ENCODE peak calls at places on chromosome 11, in nine cellular contexts. S is tibial artery, D is H7, V is neuronal stem cell, X is upper lobe of left lung, N is thoracic aorta, H is stomach, B is ovary, Z is upper lobe of right lung. I is an unnamed sample. For H3K36me3, the result is how much of the 10 kb centered on the place peaks cover.

GRCh38 chr11:2581151-2581930 is 118.5 kb downstream of the KCNQ1OT1 start:
- DNase-seq in S (peak), D (peak), V (no peak), X (peak), N (no peak), H (peak), B (peak), Z (peak), I (no peak)

GRCh38 chr11:62340269-62340901 is 3.1 kb downstream of the ASRGL1 start:
- DNase-seq in S (peak), D (peak), V (peak), X (peak), N (no peak), H (peak), B (peak), Z (no peak), I (peak)

GRCh38 chr11:134237557-134237922 is 13.1 kb downstream of the VPS26B start:
- DNase-seq in S (no peak), D (no peak), V (no peak), X (no peak), N (no peak), H (no peak), B (no peak), Z (no peak), I (no peak)

GRCh38 chr11:1778141-1778911 is 14.6 kb upstream of the CTSD start:
- DNase-seq in S (no peak), D (peak), V (no peak), X (no peak), N (no peak), H (no peak), B (no peak), Z (peak), I (no peak)

GRCh38 chr11:1042626-1043562 is 6.4 kb upstream of the MUC6 start:
- DNase-seq in S (no peak), D (peak), V (no peak), X (no peak), N (no peak), H (no peak), B (peak), Z (peak), I (no peak)

GRCh38 chr11:14927146-14927545 is 35.1 kb upstream of the CYP2R1 start:
- DNase-seq in S (no peak), D (no peak), V (no peak), X (no peak), N (no peak), H (no peak), B (no peak), Z (no peak), I (no peak)

GRCh38 chr11:2296913-2297622 is 4.7 kb downstream of the C11orf21 start:
- DNase-seq in S (no peak), D (no peak), V (no peak), X (peak), N (no peak), H (peak), B (peak), Z (peak), I (peak)

GRCh38 chr11:133249530-133249929 is 282.8 kb downstream of the OPCML start:
- DNase-seq in S (no peak), D (no peak), V (no peak), X (no peak), N (no peak), H (no peak), B (no peak), Z (no peak), I (no peak)

GRCh38 chr11:73184953-73185671 is 33.0 kb upstream of the P2RY2 start:
- DNase-seq in S (peak), D (peak), V (peak), X (peak), N (no peak), H (peak), B (peak), Z (peak), I (peak)

GRCh38 chr11:86014221-86014620 is 54.7 kb downstream of the PICALM start:
- DNase-seq in S (no peak), D (no peak), V (no peak), X (no peak), N (no peak), H (no peak), B (no peak), Z (no peak), I (no peak)
- H3K36me3 ChIP-seq in S (under half), D (under half), V (under half), X (half or more), N (under half), H (half or more), B (under half), Z (half or more), I (under half)

GRCh38 chr11:106076923-106077608 is at the start of gene KBTBD3:
- DNase-seq in S (peak), D (peak), V (peak), X (peak), N (peak), H (peak), B (peak), Z (peak), I (peak)

GRCh38 chr11:106077609-106078517 is at the start of gene AASDHPPT:
- DNase-seq in S (no peak), D (peak), V (no peak), X (peak), N (no peak), H (peak), B (no peak), Z (no peak), I (peak)

GRCh38 chr11:106086850-106087249 is 9.4 kb downstream of the AASDHPPT start:
- DNase-seq in S (no peak), D (no peak), V (no peak), X (no peak), N (no peak), H (no peak), B (no peak), Z (no peak), I (no peak)

GRCh38 chr11:106086135-106086534 is 8.7 kb downstream of the AASDHPPT start:
- DNase-seq in S (no peak), D (no peak), V (no peak), X (no peak), N (no peak), H (no peak), B (no peak), Z (no peak), I (no peak)

DNA sequence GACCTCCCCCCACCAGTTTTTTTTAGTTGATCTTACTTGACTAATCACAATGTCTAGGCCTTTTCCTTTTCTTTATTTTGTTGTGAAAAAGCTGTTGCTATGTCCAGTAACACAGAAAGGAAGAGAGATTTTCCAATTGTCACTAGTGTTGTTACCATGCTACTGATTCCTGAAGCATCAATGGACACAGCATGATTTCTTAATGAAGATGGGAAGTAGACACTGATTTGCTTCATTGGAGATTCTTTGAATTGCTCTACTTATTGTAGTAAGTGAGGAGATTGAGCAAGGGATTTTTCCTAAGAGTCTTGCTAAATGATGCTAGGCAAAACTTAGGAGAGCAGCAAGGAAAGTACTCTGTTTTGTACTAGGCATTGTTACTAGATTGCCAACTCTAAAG is 4.6 kb downstream of the AASDHPPT start:
- DNase-seq in S (no peak), D (no peak), V (no peak), X (no peak), N (no peak), H (no peak), B (no peak), Z (no peak), I (no peak)
- H3K36me3 ChIP-seq in S (under half), D (under half), V (under half), X (under half), N (under half), H (under half), B (under half), Z (under half), I (under half)

GRCh38 chr11:69060806-69061712 is 12.3 kb downstream of the TPCN2 start:
- DNase-seq in S (no peak), D (no peak), V (no peak), X (no peak), N (no peak), H (no peak), B (no peak), Z (no peak), I (no peak)
- H3K36me3 ChIP-seq in S (under half), D (under half), V (under half), X (half or more), N (under half), H (half or more), B (under half), Z (under half), I (under half)

DNA sequence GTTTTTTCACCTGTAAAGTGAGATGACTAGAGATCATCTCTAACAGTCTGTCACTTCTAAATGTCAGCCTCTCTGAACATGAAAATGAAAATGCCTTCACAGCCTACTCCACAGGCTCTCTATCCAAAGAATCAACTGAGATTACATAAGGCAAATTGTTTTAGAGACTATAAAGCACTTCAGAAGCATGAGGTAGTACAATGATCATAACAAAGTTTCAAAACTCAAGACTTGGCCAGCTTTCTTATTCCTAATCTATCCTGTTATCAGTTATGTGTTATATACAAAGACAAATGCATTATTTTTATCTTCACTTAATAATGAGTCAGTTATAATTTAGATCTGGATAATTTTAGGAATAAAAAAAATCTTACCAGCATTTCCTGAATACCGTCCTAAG is 20.3 kb upstream of the CEP126 start:
- DNase-seq in S (no peak), D (no peak), V (no peak), X (no peak), N (no peak), H (no peak), B (no peak), Z (no peak), I (no peak)
- H3K36me3 ChIP-seq in S (under half), D (under half), V (under half), X (under half), N (under half), H (under half), B (under half), Z (under half), I (under half)

GRCh38 chr11:47172740-47173139 is 3.9 kb downstream of the ARFGAP2 start:
- DNase-seq in S (no peak), D (no peak), V (no peak), X (no peak), N (no peak), H (no peak), B (no peak), Z (no peak), I (no peak)
- H3K36me3 ChIP-seq in S (under half), D (under half), V (under half), X (half or more), N (half or more), H (half or more), B (under half), Z (half or more), I (under half)

GRCh38 chr11:13697710-13698109 is 29.2 kb downstream of the FAR1 start:
- DNase-seq in S (no peak), D (no peak), V (no peak), X (no peak), N (no peak), H (no peak), B (no peak), Z (no peak), I (no peak)
- H3K36me3 ChIP-seq in S (under half), D (under half), V (under half), X (under half), N (under half), H (half or more), B (under half), Z (under half), I (under half)

GRCh38 chr11:4102711-4103110 is 8.1 kb downstream of the RRM1 start:
- DNase-seq in S (no peak), D (no peak), V (no peak), X (no peak), N (no peak), H (no peak), B (no peak), Z (no peak), I (no peak)
- H3K36me3 ChIP-seq in S (under half), D (under half), V (under half), X (half or more), N (under half), H (under half), B (under half), Z (under half), I (under half)